ENCODE peak calls at places on chromosomes 4 and X, in eight cellular contexts. W is left ventricle myocardium inferior, Z is astrocyte of the spinal cord, X is HL-60, E is cardiac fibroblast, U is psoas muscle, S is pancreas, F is astrocyte. V is an unnamed sample.

GRCh38 chr4:188934320-188934975 is 795.2 kb downstream of the TRIML1 start:
- DNase-seq in U (no peak), X (no peak), F (peak), S (no peak), E (peak), W (no peak), Z (peak), V (peak)

GRCh38 chr4:100294356-100294755 is 104.1 kb upstream of the DDIT4L start:
- DNase-seq in U (no peak), W (no peak), X (no peak), E (peak), F (peak), S (no peak), Z (no peak), V (no peak)

GRCh38 chr4:77045490-77045889 is 30.3 kb downstream of the CCNI start:
- DNase-seq in W (no peak), E (peak), U (no peak), Z (peak), F (no peak), X (no peak), S (no peak), V (no peak)

GRCh38 chrX:80430826-80431501 is 10.7 kb downstream of the TENT5D start:
- DNase-seq in E (peak), F (no peak), X (peak), U (no peak), W (no peak), S (no peak), Z (no peak), V (no peak)

GRCh38 chr4:7003176-7003878 is 39.8 kb upstream of the TADA2B start:
- DNase-seq in E (no peak), U (peak), F (no peak), X (no peak), W (no peak), Z (no peak), S (no peak), V (no peak)

GRCh38 chrX:149259241-149259640 is 245.9 kb downstream of the IDS start:
- DNase-seq in E (peak), X (no peak), F (peak), W (no peak), S (no peak), Z (peak), U (no peak), V (peak)

GRCh38 chr4:55545681-55546632 is 752 bp downstream of the CLOCK start:
- DNase-seq in X (peak), E (peak), F (peak), W (peak), S (peak), U (peak), Z (peak), V (no peak)

GRCh38 chr4:41969666-41970065 is 11.9 kb upstream of the DCAF4L1 start:
- DNase-seq in X (peak), F (no peak), E (no peak), Z (no peak), S (no peak), U (no peak), W (no peak), V (no peak)

GRCh38 chr4:152408514-152409327 is 127.2 kb downstream of the FBXW7 start:
- DNase-seq in X (peak), F (no peak), E (peak), U (no peak), Z (peak), W (no peak), S (no peak), V (no peak)

GRCh38 chr4:89482248-89482647 is 174.6 kb upstream of the GPRIN3 start:
- DNase-seq in Z (peak), W (no peak), S (no peak), X (peak), U (no peak), F (peak), E (peak), V (no peak)

GRCh38 chr4:87975466-87975865 is at the start of gene SPP1:
- DNase-seq in W (no peak), S (no peak), X (peak), U (no peak), E (peak), F (peak), Z (peak), V (no peak)

GRCh38 chr4:23590431-23590830 is 299.4 kb downstream of the PPARGC1A start:
- DNase-seq in X (no peak), F (no peak), E (no peak), W (no peak), Z (no peak), U (no peak), S (no peak), V (no peak)

GRCh38 chr4:176185068-176185467 is 10.3 kb downstream of the SPATA4 start:
- DNase-seq in X (no peak), Z (peak), W (no peak), U (no peak), E (peak), S (no peak), F (peak), V (peak)

GRCh38 chr4:75995727-75996126 is 5.0 kb upstream of the SDAD1 start:
- DNase-seq in S (no peak), Z (peak), X (peak), F (peak), U (no peak), E (peak), W (no peak), V (no peak)

GRCh38 chr4:154622598-154622997 is 10.1 kb upstream of the FGG start:
- DNase-seq in S (no peak), X (peak), Z (peak), U (no peak), F (peak), E (peak), W (no peak), V (peak)

GRCh38 chr4:161189286-161190134 is 974.3 kb downstream of the FSTL5 start:
- DNase-seq in E (no peak), W (no peak), F (peak), U (no peak), S (no peak), Z (peak), X (no peak), V (peak)

GRCh38 chr4:19927381-19927780 is 324.3 kb upstream of the SLIT2 start:
- DNase-seq in W (no peak), X (no peak), Z (no peak), E (peak), U (no peak), S (no peak), F (peak), V (no peak)

GRCh38 chr4:14621731-14622459 is 380.4 kb upstream of the CPEB2 start:
- DNase-seq in W (no peak), Z (no peak), U (no peak), X (no peak), S (no peak), F (no peak), E (no peak), V (no peak)

GRCh38 chr4:40264995-40265909 is 68.4 kb downstream of the RHOH start:
- DNase-seq in Z (peak), X (peak), S (no peak), E (peak), F (peak), U (no peak), W (peak), V (no peak)

GRCh38 chr4:109444182-109444844 is 10.7 kb downstream of the SEC24B start:
- DNase-seq in S (no peak), U (no peak), Z (no peak), E (no peak), X (no peak), W (no peak), F (no peak), V (no peak)

GRCh38 chr4:140149851-140150635 is 3.9 kb downstream of the MAML3 start:
- DNase-seq in F (peak), W (peak), X (peak), U (peak), Z (peak), E (peak), S (peak), V (no peak)

GRCh38 chrX:45628041-45628440 is 427.4 kb upstream of the DIPK2B start:
- DNase-seq in E (no peak), F (peak), S (no peak), U (no peak), X (no peak), Z (no peak), W (no peak), V (no peak)

GRCh38 chr4:86916392-86916791 is 18.4 kb upstream of the AFF1 start:
- DNase-seq in F (no peak), S (no peak), E (no peak), Z (no peak), X (no peak), W (no peak), U (no peak), V (no peak)

GRCh38 chrX:27276751-27277150 is 186.4 kb downstream of the PPP4R3C start:
- DNase-seq in S (no peak), E (no peak), Z (no peak), W (no peak), F (no peak), U (no peak), X (no peak), V (no peak)

GRCh38 chr4:174794706-174795105 is 34.3 kb downstream of the GLRA3 start:
- DNase-seq in Z (no peak), X (no peak), S (no peak), F (no peak), W (no peak), U (no peak), E (no peak), V (no peak)

GRCh38 chr4:52780206-52780605 is 29.0 kb upstream of the ERVMER34-1 start:
- DNase-seq in X (no peak), S (no peak), W (peak), U (no peak), Z (peak), E (peak), F (peak), V (no peak)

GRCh38 chr4:140906984-140907962 is 151.1 kb upstream of the TBC1D9 start:
- DNase-seq in S (no peak), W (no peak), U (no peak), E (no peak), F (no peak), X (no peak), Z (no peak), V (no peak)

GRCh38 chr4:186216465-186217024 is 10.8 kb upstream of the KLKB1 start:
- DNase-seq in X (no peak), S (no peak), W (no peak), E (no peak), U (no peak), F (no peak), Z (no peak), V (no peak)

GRCh38 chrX:17081535-17081934 is 135.1 kb downstream of the REPS2 start:
- DNase-seq in S (no peak), U (no peak), Z (no peak), W (no peak), X (no peak), F (no peak), E (no peak), V (no peak)

GRCh38 chr4:42152507-42153504 is at the start of gene BEND4:
- DNase-seq in S (no peak), U (no peak), X (no peak), Z (no peak), E (no peak), W (no peak), F (no peak), V (no peak)

GRCh38 chr4:34170941-34171340 is 2073.4 kb downstream of the ARAP2 start:
- DNase-seq in U (no peak), F (peak), X (no peak), S (no peak), W (no peak), Z (peak), E (no peak), V (no peak)

GRCh38 chrX:139725720-139726119 is 17.8 kb upstream of the MCF2 start:
- DNase-seq in W (no peak), E (no peak), U (no peak), Z (no peak), X (no peak), S (no peak), F (no peak), V (no peak)

GRCh38 chr4:119559044-119559647 is 69.5 kb downstream of the PDE5A start:
- DNase-seq in X (no peak), W (no peak), U (no peak), Z (peak), E (peak), S (no peak), F (peak), V (no peak)

GRCh38 chr4:138242830-138243149 is 641 bp upstream of the SLC7A11 start:
- DNase-seq in F (no peak), X (no peak), Z (no peak), E (no peak), W (no peak), S (no peak), U (no peak), V (no peak)
- H3K4me3 ChIP-seq in F (peak), X (peak), Z (peak), E (peak), W (peak), S (peak), U (peak), V (peak)

GRCh38 chr4:8319061-8319460 is 49.5 kb downstream of the HTRA3 start:
- DNase-seq in E (no peak), F (no peak), S (no peak), W (no peak), X (no peak), U (peak), Z (no peak), V (no peak)

GRCh38 chr4:8318509-8318908 is 49.0 kb downstream of the HTRA3 start:
- DNase-seq in Z (no peak), U (no peak), X (no peak), F (no peak), S (no peak), W (no peak), E (no peak), V (no peak)

GRCh38 chr4:8319731-8320385 is 50.3 kb downstream of the HTRA3 start:
- DNase-seq in U (peak), E (peak), W (peak), F (peak), S (no peak), X (peak), Z (no peak), V (no peak)

GRCh38 chr4:8321220-8321619 is 51.7 kb downstream of the HTRA3 start:
- DNase-seq in F (no peak), E (no peak), X (no peak), W (no peak), Z (no peak), S (no peak), U (no peak), V (no peak)

DNA sequence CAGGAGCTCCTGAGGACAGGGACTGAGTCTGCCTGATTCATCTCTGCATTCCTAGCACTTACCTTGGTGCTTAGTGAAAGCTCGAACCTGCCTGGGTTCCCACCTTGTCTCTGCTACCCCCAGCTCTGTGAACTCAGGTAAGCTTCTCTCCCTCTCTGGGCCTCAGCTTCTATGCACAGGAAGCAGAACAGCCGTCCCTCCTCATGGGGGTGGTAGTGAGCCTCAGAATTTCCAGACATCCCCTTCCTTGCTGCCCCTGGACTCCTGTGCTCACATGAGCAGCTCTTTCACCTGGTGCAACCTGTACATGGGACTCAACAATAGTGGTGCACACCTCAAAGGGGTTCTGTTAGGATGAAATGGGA is 50.8 kb downstream of the HTRA3 start:
- DNase-seq in F (no peak), U (peak), W (peak), S (no peak), Z (no peak), E (no peak), X (peak), V (no peak)
- TF ChIP-seq CTCF in F (no peak), U (no peak), W (peak), S (no peak), Z (peak), E (no peak), X (no peak), V (peak)

DNA sequence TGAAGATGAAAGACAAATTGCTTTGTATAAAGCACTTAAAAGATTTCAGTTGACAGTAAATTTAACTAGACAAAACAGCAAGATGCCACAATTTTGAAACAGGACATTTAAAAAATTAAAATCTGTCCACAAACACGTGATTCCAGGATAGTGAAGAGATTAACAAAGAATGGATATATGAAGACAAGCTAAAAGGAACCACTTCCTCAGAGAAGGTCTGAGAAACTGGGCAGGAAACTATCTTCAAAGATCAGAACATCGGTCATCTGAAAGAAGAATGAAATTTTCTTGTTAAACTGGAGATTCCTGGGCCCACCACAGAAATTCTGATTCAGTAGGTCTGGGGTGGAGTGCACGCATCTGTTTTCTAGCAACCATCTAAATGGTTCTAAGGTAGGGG is 1.4 kb downstream of the RWDD4 start:
- DNase-seq in U (no peak), S (no peak), F (no peak), W (no peak), X (no peak), Z (peak), E (no peak), V (no peak)
- H3K4me3 ChIP-seq in U (peak), S (peak), F (peak), W (peak), X (no peak), Z (peak), E (no peak), V (peak)

GRCh38 chr4:13248621-13249298 is 235.4 kb downstream of the RAB28 start:
- DNase-seq in F (peak), Z (peak), E (peak), S (no peak), W (no peak), U (no peak), X (no peak), V (no peak)
- TF ChIP-seq CTCF in F (peak), Z (peak), E (peak), S (no peak), W (peak), U (no peak), X (peak), V (peak)

GRCh38 chrX:78746496-78746895 is 1.0 kb upstream of the LPAR4 start:
- DNase-seq in F (no peak), X (no peak), S (no peak), Z (no peak), E (no peak), W (no peak), U (no peak), V (no peak)

GRCh38 chrX:78747471-78747870 is at the start of gene LPAR4:
- DNase-seq in U (no peak), E (peak), Z (peak), F (peak), X (no peak), S (no peak), W (no peak), V (no peak)
- H3K4me3 ChIP-seq in U (no peak), E (no peak), Z (peak), F (peak), X (no peak), S (no peak), W (peak), V (peak)

GRCh38 chrX:12115377-12115776 is 22.9 kb upstream of the FRMPD4 start:
- DNase-seq in U (no peak), X (peak), Z (no peak), F (no peak), E (no peak), S (no peak), W (no peak), V (no peak)
- TF ChIP-seq CTCF in U (no peak), X (no peak), Z (peak), F (no peak), E (no peak), S (no peak), W (no peak), V (peak)

GRCh38 chrX:123878177-123878576 is 18.3 kb downstream of the XIAP start:
- DNase-seq in Z (peak), U (no peak), E (no peak), W (no peak), S (no peak), X (peak), F (no peak), V (no peak)

GRCh38 chrX:123876177-123876576 is 16.3 kb downstream of the XIAP start:
- DNase-seq in F (no peak), X (no peak), E (no peak), S (no peak), U (no peak), W (no peak), Z (no peak), V (no peak)

GRCh38 chrX:123871309-123871708 is 11.5 kb downstream of the XIAP start:
- DNase-seq in S (no peak), F (no peak), X (no peak), Z (no peak), U (no peak), W (no peak), E (no peak), V (no peak)

GRCh38 chrX:123876844-123877243 is 17.0 kb downstream of the XIAP start:
- DNase-seq in S (no peak), E (no peak), X (no peak), Z (no peak), U (no peak), W (no peak), F (no peak), V (no peak)

GRCh38 chrX:123873956-123874355 is 14.1 kb downstream of the XIAP start:
- DNase-seq in E (no peak), F (no peak), X (no peak), W (no peak), U (no peak), Z (no peak), S (no peak), V (no peak)
- H3K4me3 ChIP-seq in E (no peak), F (no peak), X (no peak), W (no peak), U (no peak), Z (no peak), S (no peak), V (no peak)

GRCh38 chr4:8099981-8100464 is 58.6 kb downstream of the ABLIM2 start:
- DNase-seq in W (no peak), S (no peak), F (no peak), E (peak), Z (no peak), X (no peak), U (peak), V (no peak)
- TF ChIP-seq CTCF in W (no peak), S (no peak), F (no peak), E (no peak), Z (no peak), X (no peak), U (no peak), V (no peak)

DNA sequence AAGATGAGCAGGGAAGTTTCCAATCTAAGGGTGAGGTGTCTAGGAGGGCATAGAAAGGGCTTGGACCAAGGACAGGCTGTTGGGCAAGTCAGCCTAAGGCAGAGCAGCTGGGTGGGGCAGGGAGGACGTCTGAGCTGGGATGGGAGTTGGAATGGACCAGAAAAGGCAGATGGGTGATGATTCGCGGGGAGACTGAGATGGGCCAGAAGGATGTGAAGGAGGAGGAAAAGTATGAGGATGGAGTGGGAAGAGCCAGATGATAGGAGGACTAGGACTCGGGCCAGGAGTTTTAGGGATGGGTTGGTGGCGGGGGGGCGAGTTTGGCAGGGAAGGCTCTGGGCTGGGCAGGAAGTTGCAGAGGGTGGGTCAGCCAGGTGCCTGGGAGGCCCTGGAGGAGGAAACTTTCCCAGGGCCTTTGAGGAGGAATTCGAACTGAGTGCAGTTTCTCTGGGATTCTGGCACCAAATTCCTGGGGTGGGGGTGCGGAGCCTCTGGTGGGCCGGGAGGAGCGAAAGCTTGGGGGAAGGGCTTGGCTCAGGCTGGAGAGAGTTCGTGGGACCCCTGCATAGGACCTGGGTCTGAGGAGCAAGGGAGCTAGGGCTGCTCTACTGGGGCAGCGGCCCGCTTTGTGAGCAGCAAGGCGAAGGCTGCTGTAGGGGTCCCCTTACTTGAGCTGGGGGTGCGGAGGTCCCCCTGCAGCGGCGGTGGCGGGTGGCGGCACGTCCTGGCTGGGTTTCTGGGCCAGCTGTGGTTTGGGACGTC is 8.7 kb upstream of the TIMP1 start:
- DNase-seq in F (peak), E (peak), U (no peak), Z (peak), S (no peak), X (no peak), W (peak), V (peak)
- H3K4me3 ChIP-seq in F (no peak), E (peak), U (peak), Z (no peak), S (no peak), X (no peak), W (peak), V (peak)

GRCh38 chrX:153828723-153829548 is 1.4 kb downstream of the PDZD4 start:
- DNase-seq in S (peak), Z (no peak), E (no peak), X (no peak), F (no peak), U (no peak), W (no peak), V (no peak)
- TF ChIP-seq CTCF in S (no peak), Z (no peak), E (no peak), X (no peak), F (no peak), U (no peak), W (no peak), V (no peak)